ENCODE peak calls at places on chromosome 6, in four cellular contexts. R is fibroblast of lung, I is BJ, G is kidney epithelial cell. J is an unnamed sample.

GRCh38 chr6:3911614-3912336 is 62.6 kb downstream of the FAM50B start:
- DNase-seq in R (peak; percentile 85), G (peak; percentile 78), I (peak; percentile 56), J (no peak)

GRCh38 chr6:106519460-106520394 is 109.6 kb downstream of the RTN4IP1 start:
- DNase-seq in G (peak; percentile 81), I (peak; percentile 81), R (peak; percentile 86), J (no peak)

GRCh38 chr6:57159127-57159526 is 13.0 kb upstream of the BAG2 start:
- DNase-seq in I (no peak), G (no peak), R (no peak), J (no peak)

GRCh38 chr6:154430494-154430919 is 73.9 kb upstream of the IPCEF1 start:
- DNase-seq in R (no peak), G (no peak), I (no peak), J (no peak)

GRCh38 chr6:75158176-75158575 is 47.7 kb downstream of the COL12A1 start:
- DNase-seq in R (no peak), G (no peak), I (no peak), J (no peak)

GRCh38 chr6:144365176-144365710 is 80.1 kb downstream of the UTRN start:
- DNase-seq in I (no peak), R (no peak), G (no peak), J (no peak)

GRCh38 chr6:1247058-1247457 is 64.8 kb upstream of the FOXQ1 start:
- DNase-seq in G (no peak), I (no peak), R (no peak), J (no peak)

GRCh38 chr6:4004249-4004648 is 74.7 kb downstream of the FAM217A start:
- DNase-seq in I (no peak), G (no peak), R (no peak), J (no peak)

GRCh38 chr6:52544325-52545022 is 32.4 kb downstream of the TRAM2 start:
- DNase-seq in R (no peak), I (no peak), G (no peak), J (no peak)

GRCh38 chr6:64034840-64035656 is 399.4 kb downstream of the PHF3 start:
- DNase-seq in R (peak; percentile 42), G (no peak), I (no peak), J (no peak)

GRCh38 chr6:158667360-158667981 is 17.6 kb downstream of the SYTL3 start:
- DNase-seq in I (no peak), G (no peak), R (no peak), J (no peak)

GRCh38 chr6:13624871-13625288 is 9.7 kb downstream of the NOL7 start:
- DNase-seq in I (no peak), R (peak; percentile 44), G (no peak), J (no peak)

GRCh38 chr6:81326856-81327561 is 425.5 kb downstream of the TENT5A start:
- DNase-seq in G (no peak), R (no peak), I (peak; percentile 82), J (no peak)

GRCh38 chr6:71529769-71530168 is 241.2 kb downstream of the OGFRL1 start:
- DNase-seq in G (no peak), R (no peak), I (no peak), J (no peak)

GRCh38 chr6:128847481-128848168 is 35.3 kb upstream of the LAMA2 start:
- DNase-seq in G (no peak), I (no peak), R (no peak), J (no peak)

GRCh38 chr6:28345201-28345600 is 4.5 kb upstream of the ZKSCAN3 start:
- DNase-seq in G (no peak), I (no peak), R (no peak), J (no peak)

GRCh38 chr6:106525111-106525884 is 104.0 kb downstream of the RTN4IP1 start:
- DNase-seq in I (no peak), G (no peak), R (no peak), J (no peak)

GRCh38 chr6:81876977-81877376 is 124.5 kb upstream of the TENT5A start:
- DNase-seq in G (no peak), R (no peak), I (no peak), J (no peak)

GRCh38 chr6:151022492-151022891 is 157.0 kb downstream of the MTHFD1L start:
- DNase-seq in I (no peak), G (no peak), R (no peak), J (no peak)

GRCh38 chr6:57276946-57277345 is 40.5 kb upstream of the PRIM2 start:
- DNase-seq in I (no peak), R (no peak), G (no peak), J (no peak)

GRCh38 chr6:96394727-96395126 is 126.9 kb upstream of the UFL1 start:
- DNase-seq in I (no peak), R (no peak), G (no peak), J (no peak)

GRCh38 chr6:137706065-137706422 is 161.0 kb upstream of the TNFAIP3 start:
- DNase-seq in R (no peak), I (no peak), G (no peak), J (no peak)

GRCh38 chr6:35240838-35241801 is 18.4 kb upstream of the ZNF76 start:
- DNase-seq in R (peak; percentile 44), G (no peak), I (no peak), J (peak; percentile 82)

DNA sequence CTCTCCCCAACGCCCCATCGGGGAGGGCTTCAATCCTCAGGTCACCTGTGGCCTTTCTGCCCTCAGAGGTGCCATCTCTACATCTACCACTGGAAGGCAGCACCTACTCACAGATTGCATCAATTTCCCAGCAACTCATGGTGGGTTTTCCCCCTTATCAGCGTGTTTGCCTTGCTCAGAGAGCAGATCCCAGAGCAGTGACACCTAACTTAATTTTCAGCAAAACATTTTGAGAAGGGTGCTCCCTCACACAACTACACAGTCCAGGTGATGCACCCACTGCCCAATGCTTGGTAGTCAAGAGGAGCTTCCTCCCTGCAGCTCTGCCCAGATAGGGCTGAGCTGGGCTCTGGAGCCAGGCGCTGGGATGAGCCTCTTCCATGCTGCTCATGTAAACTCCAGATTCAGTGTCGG is 48.2 kb downstream of the PLG start:
- DNase-seq in G (no peak), R (no peak), I (no peak), J (peak; percentile 35)
- TF ChIP-seq CTCF in G (peak; percentile 22), R (no peak), I (no peak), J (peak; percentile 80)

DNA sequence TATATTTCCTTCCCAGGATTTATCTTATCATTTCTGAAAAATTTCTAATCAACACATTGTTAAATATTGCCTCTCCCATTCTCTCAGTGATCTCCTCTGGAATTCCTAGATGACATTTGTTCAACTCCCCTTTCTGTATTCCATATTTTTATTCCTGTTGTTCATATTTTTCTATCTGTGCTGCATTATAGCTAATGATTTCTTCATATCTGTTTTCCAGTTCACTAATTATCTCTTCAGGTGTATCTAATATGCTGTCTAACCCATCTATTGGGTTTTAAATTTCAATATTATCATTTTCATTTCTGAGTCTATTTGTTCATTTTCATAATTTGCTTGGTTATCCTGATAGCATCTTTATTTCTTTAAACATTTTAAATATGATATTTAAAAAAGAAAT is 141.9 kb downstream of the GRM4 start:
- DNase-seq in R (no peak), I (no peak), G (no peak), J (no peak)
- TF ChIP-seq CTCF in R (no peak), I (no peak), G (no peak), J (no peak)

DNA sequence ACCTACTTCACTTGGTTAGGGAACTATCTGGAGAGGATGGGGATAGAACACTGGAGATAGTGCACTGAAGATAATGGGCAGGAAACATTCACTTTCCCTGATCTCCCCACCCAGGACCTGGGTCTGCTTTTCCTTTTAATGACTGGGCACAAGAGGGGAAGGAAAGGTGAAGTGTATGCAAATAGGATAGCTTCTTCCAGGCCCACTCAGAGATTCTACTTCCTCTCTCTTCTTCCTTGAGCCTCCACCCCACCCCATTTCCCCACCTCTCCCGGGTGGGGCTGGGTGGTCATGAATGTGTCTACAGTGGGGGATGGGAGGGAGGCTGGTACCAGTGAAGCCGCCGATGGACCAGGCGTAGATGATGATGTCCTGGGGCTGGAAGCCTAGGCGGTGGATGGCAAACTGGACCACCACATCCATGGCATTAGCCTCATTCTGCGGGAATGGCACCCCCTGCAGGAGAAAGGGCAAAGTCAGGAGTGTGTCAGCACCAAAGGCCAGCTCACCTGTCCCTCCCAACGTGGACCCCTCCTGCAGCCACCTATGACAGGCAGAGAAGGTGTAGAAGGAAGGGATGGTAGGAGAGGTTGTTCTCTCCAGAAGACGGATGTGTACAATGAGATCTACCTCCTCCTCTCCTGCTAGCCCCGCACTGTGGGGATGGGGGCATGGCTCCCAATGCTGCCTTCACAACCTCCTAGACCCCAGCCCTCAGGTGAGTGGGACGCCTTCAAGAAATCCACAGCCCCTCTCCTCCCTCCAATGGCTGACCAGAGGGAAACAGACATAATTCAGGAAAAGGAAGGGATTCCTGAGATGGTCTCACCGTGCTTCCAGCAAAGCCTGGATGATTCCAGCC is 8.6 kb upstream of the LY6G5C start:
- DNase-seq in I (no peak), R (no peak), G (no peak), J (no peak)
- TF ChIP-seq CTCF in I (peak; percentile 50), R (peak; percentile 46), G (peak; percentile 46), J (peak; percentile 44)

DNA sequence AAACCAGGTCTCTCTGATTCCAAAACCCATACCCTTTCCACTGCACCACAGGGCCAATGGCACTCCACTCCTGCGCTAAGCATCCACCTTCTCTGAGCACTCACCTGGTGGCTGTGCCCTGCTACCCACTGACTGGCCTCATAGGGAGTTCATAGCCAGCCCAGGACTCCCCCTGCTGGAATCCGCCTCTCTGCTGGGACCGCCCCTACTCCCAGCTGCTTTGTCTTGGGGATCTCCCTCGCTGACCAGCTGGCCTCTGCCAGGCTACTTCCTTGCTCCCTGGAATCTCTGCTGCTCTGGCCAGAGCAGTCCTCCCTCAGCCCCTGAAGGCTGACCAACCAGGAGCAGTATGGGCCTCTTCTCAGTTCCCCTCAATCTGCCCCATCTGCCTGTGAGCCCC is 129.7 kb downstream of the FAXC start:
- DNase-seq in I (no peak), G (no peak), R (no peak), J (peak; percentile 26)
- TF ChIP-seq CTCF in I (no peak), G (peak; percentile 34), R (no peak), J (peak; percentile 44)

GRCh38 chr6:143023695-143024094 is 37.0 kb upstream of the AIG1 start:
- DNase-seq in I (no peak), R (no peak), G (no peak), J (no peak)
- TF ChIP-seq CTCF in I (no peak), R (no peak), G (no peak), J (peak; percentile 13)

DNA sequence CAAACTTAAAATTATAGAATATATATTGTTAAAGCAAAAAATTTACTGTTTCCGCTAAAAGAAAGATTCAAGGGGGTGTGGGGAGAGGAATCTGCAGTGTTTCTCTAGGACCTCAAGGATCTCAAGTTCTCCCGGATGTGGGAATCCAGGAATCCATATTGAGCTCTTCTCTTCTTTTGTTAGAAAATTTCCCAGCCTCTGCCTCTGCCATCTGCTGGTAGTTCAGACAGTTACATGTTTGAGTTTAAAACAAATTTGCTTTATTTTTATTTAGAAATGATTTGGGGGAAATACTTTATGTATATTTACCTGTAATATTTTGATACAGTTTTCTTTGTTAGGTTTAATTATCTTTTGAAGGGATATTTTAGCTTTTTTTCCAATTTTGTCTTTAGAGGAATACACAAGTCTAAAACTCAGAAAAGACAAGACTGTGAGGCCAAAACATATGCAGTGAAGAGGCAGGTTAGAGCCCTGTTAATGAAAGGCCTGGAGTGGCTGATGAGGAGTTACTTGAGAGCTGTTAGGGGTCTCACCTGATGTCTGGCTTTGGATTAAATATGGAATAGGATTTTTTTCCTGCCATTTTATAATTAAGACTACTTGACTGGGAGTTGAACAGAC is 268.8 kb downstream of the ARID1B start:
- DNase-seq in R (peak; percentile 77), G (no peak), I (no peak), J (no peak)
- TF ChIP-seq CTCF in R (peak; percentile 71), G (peak; percentile 64), I (peak; percentile 70), J (peak; percentile 68)

J was measured in progenitor cell of endocrine pancreas.